ENCODE peak calls at places on chromosomes 3 and 15, in ten cellular contexts. One of them, this sample, is unnamed. For H3K9me3, the result is how much of the 10 kb centered on the place peaks cover.

GRCh38 chr3:159191454-159191853 is 389.6 kb downstream of the MFSD1 start:
- DNase-seq in AG04450: no peak
- DNase-seq in breast epithelium: no peak
- DNase-seq in GM23248: peak
- DNase-seq in OCI-LY7: no peak
- DNase-seq in ovary: no peak
- DNase-seq in left lung: no peak
- DNase-seq in right atrium auricular region: no peak
- DNase-seq in cardiac muscle cell: no peak
- DNase-seq in left ventricle myocardium inferior: no peak
- DNase-seq in this sample: no peak

GRCh38 chr3:123423026-123423425 is 25.9 kb downstream of the ADCY5 start:
- DNase-seq in ovary: no peak
- DNase-seq in left lung: no peak
- DNase-seq in breast epithelium: no peak
- DNase-seq in AG04450: no peak
- DNase-seq in OCI-LY7: no peak
- DNase-seq in cardiac muscle cell: no peak
- DNase-seq in GM23248: no peak
- DNase-seq in right atrium auricular region: no peak
- DNase-seq in left ventricle myocardium inferior: peak
- DNase-seq in this sample: no peak

GRCh38 chr3:113626513-113627371 is 69.7 kb downstream of the USF3 start:
- DNase-seq in GM23248: peak
- DNase-seq in AG04450: peak
- DNase-seq in breast epithelium: no peak
- DNase-seq in left ventricle myocardium inferior: peak
- DNase-seq in left lung: peak
- DNase-seq in right atrium auricular region: no peak
- DNase-seq in ovary: peak
- DNase-seq in OCI-LY7: peak
- DNase-seq in cardiac muscle cell: peak
- DNase-seq in this sample: no peak

GRCh38 chr3:36221975-36222374 is 158.3 kb upstream of the STAC start:
- DNase-seq in breast epithelium: no peak
- DNase-seq in left ventricle myocardium inferior: no peak
- DNase-seq in OCI-LY7: no peak
- DNase-seq in ovary: no peak
- DNase-seq in left lung: no peak
- DNase-seq in cardiac muscle cell: peak
- DNase-seq in right atrium auricular region: no peak
- DNase-seq in GM23248: peak
- DNase-seq in AG04450: no peak
- DNase-seq in this sample: no peak

GRCh38 chr3:170038434-170039110 is 777 bp downstream of the GPR160 start:
- DNase-seq in left ventricle myocardium inferior: no peak
- DNase-seq in breast epithelium: no peak
- DNase-seq in left lung: peak
- DNase-seq in GM23248: peak
- DNase-seq in right atrium auricular region: no peak
- DNase-seq in cardiac muscle cell: peak
- DNase-seq in AG04450: no peak
- DNase-seq in OCI-LY7: peak
- DNase-seq in ovary: no peak
- DNase-seq in this sample: no peak

GRCh38 chr3:45583021-45583851 is 11.3 kb upstream of the LIMD1 start:
- DNase-seq in AG04450: no peak
- DNase-seq in left lung: no peak
- DNase-seq in right atrium auricular region: no peak
- DNase-seq in GM23248: no peak
- DNase-seq in left ventricle myocardium inferior: peak
- DNase-seq in ovary: peak
- DNase-seq in OCI-LY7: no peak
- DNase-seq in breast epithelium: no peak
- DNase-seq in cardiac muscle cell: no peak
- DNase-seq in this sample: no peak

GRCh38 chr3:15858547-15859506 is 61.0 kb upstream of the ANKRD28 start:
- DNase-seq in GM23248: peak
- DNase-seq in left ventricle myocardium inferior: peak
- DNase-seq in OCI-LY7: peak
- DNase-seq in left lung: peak
- DNase-seq in cardiac muscle cell: peak
- DNase-seq in ovary: peak
- DNase-seq in right atrium auricular region: no peak
- DNase-seq in AG04450: no peak
- DNase-seq in breast epithelium: peak
- DNase-seq in this sample: no peak

GRCh38 chr3:131304890-131305289 is 76.7 kb upstream of the NUDT16 start:
- DNase-seq in left ventricle myocardium inferior: no peak
- DNase-seq in right atrium auricular region: no peak
- DNase-seq in ovary: no peak
- DNase-seq in AG04450: no peak
- DNase-seq in cardiac muscle cell: no peak
- DNase-seq in left lung: no peak
- DNase-seq in OCI-LY7: no peak
- DNase-seq in breast epithelium: no peak
- DNase-seq in GM23248: no peak
- DNase-seq in this sample: no peak

GRCh38 chr3:158781859-158782258 is 20.0 kb upstream of the MFSD1 start:
- DNase-seq in OCI-LY7: no peak
- DNase-seq in AG04450: no peak
- DNase-seq in right atrium auricular region: no peak
- DNase-seq in breast epithelium: no peak
- DNase-seq in left ventricle myocardium inferior: no peak
- DNase-seq in cardiac muscle cell: no peak
- DNase-seq in GM23248: no peak
- DNase-seq in left lung: no peak
- DNase-seq in ovary: no peak
- DNase-seq in this sample: no peak

GRCh38 chr3:55269096-55269495 is 218.0 kb downstream of the WNT5A start:
- DNase-seq in breast epithelium: no peak
- DNase-seq in right atrium auricular region: no peak
- DNase-seq in AG04450: no peak
- DNase-seq in left ventricle myocardium inferior: no peak
- DNase-seq in ovary: no peak
- DNase-seq in left lung: no peak
- DNase-seq in cardiac muscle cell: no peak
- DNase-seq in OCI-LY7: no peak
- DNase-seq in GM23248: no peak
- DNase-seq in this sample: no peak

GRCh38 chr15:101189341-101189679 is 62.5 kb downstream of the CHSY1 start:
- DNase-seq in GM23248: no peak
- DNase-seq in breast epithelium: no peak
- DNase-seq in OCI-LY7: no peak
- DNase-seq in cardiac muscle cell: no peak
- DNase-seq in ovary: no peak
- DNase-seq in left ventricle myocardium inferior: no peak
- DNase-seq in right atrium auricular region: no peak
- DNase-seq in left lung: no peak
- DNase-seq in AG04450: no peak
- DNase-seq in this sample: no peak

GRCh38 chr3:86563358-86563970 is 427.5 kb downstream of the VGLL3 start:
- DNase-seq in left lung: no peak
- DNase-seq in OCI-LY7: peak
- DNase-seq in breast epithelium: no peak
- DNase-seq in GM23248: peak
- DNase-seq in right atrium auricular region: no peak
- DNase-seq in cardiac muscle cell: peak
- DNase-seq in AG04450: peak
- DNase-seq in ovary: no peak
- DNase-seq in left ventricle myocardium inferior: no peak
- DNase-seq in this sample: no peak

GRCh38 chr15:100764778-100765457 is 114.7 kb upstream of the ALDH1A3 start:
- DNase-seq in OCI-LY7: no peak
- DNase-seq in right atrium auricular region: peak
- DNase-seq in GM23248: peak
- DNase-seq in ovary: no peak
- DNase-seq in cardiac muscle cell: no peak
- DNase-seq in left lung: no peak
- DNase-seq in breast epithelium: no peak
- DNase-seq in left ventricle myocardium inferior: no peak
- DNase-seq in AG04450: peak
- DNase-seq in this sample: no peak

GRCh38 chr3:24545917-24546316 is 51.3 kb upstream of the THRB start:
- DNase-seq in OCI-LY7: no peak
- DNase-seq in ovary: no peak
- DNase-seq in left lung: peak
- DNase-seq in breast epithelium: no peak
- DNase-seq in cardiac muscle cell: no peak
- DNase-seq in right atrium auricular region: no peak
- DNase-seq in left ventricle myocardium inferior: no peak
- DNase-seq in GM23248: peak
- DNase-seq in AG04450: no peak
- DNase-seq in this sample: no peak

GRCh38 chr3:65548848-65549625 is 489.7 kb downstream of the MAGI1 start:
- DNase-seq in right atrium auricular region: no peak
- DNase-seq in left ventricle myocardium inferior: peak
- DNase-seq in cardiac muscle cell: peak
- DNase-seq in GM23248: peak
- DNase-seq in OCI-LY7: no peak
- DNase-seq in left lung: no peak
- DNase-seq in AG04450: no peak
- DNase-seq in ovary: no peak
- DNase-seq in breast epithelium: no peak
- DNase-seq in this sample: no peak

GRCh38 chr3:65545429-65545828 is 493.3 kb downstream of the MAGI1 start:
- DNase-seq in OCI-LY7: no peak
- DNase-seq in right atrium auricular region: no peak
- DNase-seq in cardiac muscle cell: no peak
- DNase-seq in GM23248: peak
- DNase-seq in AG04450: no peak
- DNase-seq in breast epithelium: no peak
- DNase-seq in left ventricle myocardium inferior: no peak
- DNase-seq in ovary: no peak
- DNase-seq in left lung: no peak
- DNase-seq in this sample: no peak

GRCh38 chr3:65550137-65550536 is 488.6 kb downstream of the MAGI1 start:
- DNase-seq in ovary: no peak
- DNase-seq in AG04450: no peak
- DNase-seq in cardiac muscle cell: peak
- DNase-seq in breast epithelium: no peak
- DNase-seq in left lung: no peak
- DNase-seq in left ventricle myocardium inferior: no peak
- DNase-seq in right atrium auricular region: no peak
- DNase-seq in OCI-LY7: no peak
- DNase-seq in GM23248: no peak
- DNase-seq in this sample: no peak

GRCh38 chr3:65551945-65552344 is 486.8 kb downstream of the MAGI1 start:
- DNase-seq in ovary: no peak
- DNase-seq in left lung: no peak
- DNase-seq in breast epithelium: no peak
- DNase-seq in right atrium auricular region: no peak
- DNase-seq in left ventricle myocardium inferior: no peak
- DNase-seq in GM23248: no peak
- DNase-seq in cardiac muscle cell: peak
- DNase-seq in OCI-LY7: no peak
- DNase-seq in AG04450: no peak
- DNase-seq in this sample: no peak

DNA sequence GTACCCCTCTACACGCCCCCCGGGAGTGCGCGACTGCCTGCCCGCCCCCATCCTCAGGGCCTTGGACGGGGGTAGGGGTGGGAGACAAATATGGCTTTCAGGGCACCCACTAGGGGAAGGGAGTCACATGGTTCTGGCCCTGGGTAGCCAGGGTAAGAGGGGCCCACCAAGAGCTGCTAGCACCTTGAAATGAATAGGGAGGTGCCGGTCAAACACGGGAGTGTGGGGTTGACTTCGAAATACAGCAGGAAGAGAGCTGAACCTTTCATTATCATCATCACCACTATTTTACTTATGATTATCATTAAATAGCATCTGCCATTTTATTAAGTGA is 489.1 kb downstream of the MAGI1 start:
- DNase-seq in AG04450: no peak
- DNase-seq in cardiac muscle cell: no peak
- DNase-seq in left ventricle myocardium inferior: no peak
- DNase-seq in left lung: no peak
- DNase-seq in OCI-LY7: no peak
- DNase-seq in right atrium auricular region: no peak
- DNase-seq in breast epithelium: no peak
- DNase-seq in GM23248: no peak
- DNase-seq in ovary: no peak
- DNase-seq in this sample: no peak
- H3K9me3 ChIP-seq in AG04450: under half
- H3K9me3 ChIP-seq in cardiac muscle cell: under half
- H3K9me3 ChIP-seq in left ventricle myocardium inferior: under half
- H3K9me3 ChIP-seq in left lung: under half
- H3K9me3 ChIP-seq in OCI-LY7: under half
- H3K9me3 ChIP-seq in right atrium auricular region: under half
- H3K9me3 ChIP-seq in breast epithelium: under half
- H3K9me3 ChIP-seq in GM23248: under half
- H3K9me3 ChIP-seq in ovary: under half
- H3K9me3 ChIP-seq in this sample: under half

GRCh38 chr15:68580026-68580882 is 1.5 kb downstream of the CORO2B start:
- DNase-seq in breast epithelium: no peak
- DNase-seq in right atrium auricular region: peak
- DNase-seq in AG04450: no peak
- DNase-seq in left lung: no peak
- DNase-seq in GM23248: no peak
- DNase-seq in cardiac muscle cell: no peak
- DNase-seq in left ventricle myocardium inferior: peak
- DNase-seq in ovary: no peak
- DNase-seq in OCI-LY7: peak
- DNase-seq in this sample: no peak
- H3K4me3 ChIP-seq in breast epithelium: peak
- H3K4me3 ChIP-seq in right atrium auricular region: peak
- H3K4me3 ChIP-seq in AG04450: peak
- H3K4me3 ChIP-seq in left lung: no peak
- H3K4me3 ChIP-seq in GM23248: peak
- H3K4me3 ChIP-seq in cardiac muscle cell: no peak
- H3K4me3 ChIP-seq in left ventricle myocardium inferior: peak
- H3K4me3 ChIP-seq in ovary: peak
- H3K4me3 ChIP-seq in OCI-LY7: peak
- H3K4me3 ChIP-seq in this sample: no peak

DNA sequence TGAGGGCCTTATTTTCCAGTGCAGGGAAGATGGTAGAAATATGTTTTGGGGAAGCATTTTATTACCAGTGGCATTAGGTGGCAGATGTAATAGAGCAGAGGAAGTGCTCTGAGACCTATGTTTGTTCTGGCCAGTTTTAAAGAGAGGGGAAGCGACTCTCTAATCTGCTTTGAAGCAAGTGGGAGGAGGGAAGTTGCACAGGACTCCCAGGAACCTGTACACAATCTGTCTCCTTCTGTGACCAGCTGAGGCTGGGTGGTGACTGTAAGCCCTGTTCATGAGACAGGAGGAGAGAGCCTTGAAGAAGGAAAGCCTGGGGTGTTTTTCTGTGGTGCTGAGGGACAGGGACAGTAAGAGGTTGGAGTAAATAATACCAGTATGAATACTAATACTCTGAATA is 60.5 kb downstream of the LPP start:
- DNase-seq in OCI-LY7: peak
- DNase-seq in right atrium auricular region: peak
- DNase-seq in breast epithelium: no peak
- DNase-seq in cardiac muscle cell: no peak
- DNase-seq in GM23248: no peak
- DNase-seq in ovary: no peak
- DNase-seq in AG04450: no peak
- DNase-seq in left ventricle myocardium inferior: no peak
- DNase-seq in left lung: peak
- DNase-seq in this sample: no peak
- H3K27ac ChIP-seq in OCI-LY7: peak
- H3K27ac ChIP-seq in right atrium auricular region: peak
- H3K27ac ChIP-seq in breast epithelium: peak
- H3K27ac ChIP-seq in cardiac muscle cell: no peak
- H3K27ac ChIP-seq in GM23248: no peak
- H3K27ac ChIP-seq in ovary: no peak
- H3K27ac ChIP-seq in AG04450: no peak
- H3K27ac ChIP-seq in left ventricle myocardium inferior: peak
- H3K27ac ChIP-seq in left lung: peak
- H3K27ac ChIP-seq in this sample: peak

GRCh38 chr15:79914728-79915127 is 17.9 kb upstream of the MTHFS start:
- DNase-seq in cardiac muscle cell: no peak
- DNase-seq in ovary: no peak
- DNase-seq in AG04450: no peak
- DNase-seq in left lung: no peak
- DNase-seq in OCI-LY7: no peak
- DNase-seq in right atrium auricular region: no peak
- DNase-seq in left ventricle myocardium inferior: no peak
- DNase-seq in GM23248: no peak
- DNase-seq in breast epithelium: no peak
- DNase-seq in this sample: no peak
- H3K9me3 ChIP-seq in cardiac muscle cell: under half
- H3K9me3 ChIP-seq in ovary: under half
- H3K9me3 ChIP-seq in AG04450: under half
- H3K9me3 ChIP-seq in left lung: under half
- H3K9me3 ChIP-seq in OCI-LY7: half or more
- H3K9me3 ChIP-seq in right atrium auricular region: under half
- H3K9me3 ChIP-seq in left ventricle myocardium inferior: half or more
- H3K9me3 ChIP-seq in GM23248: under half
- H3K9me3 ChIP-seq in breast epithelium: half or more
- H3K9me3 ChIP-seq in this sample: under half